ENCODE peak calls at places on chromosome 4, in six cellular contexts. L is left cardiac atrium, J is M059J, K is NT2/D1, C is cardiac muscle cell, Z is right cardiac atrium. E is an unnamed sample.

GRCh38 chr4:171924761-171925376 is 111.7 kb downstream of the GALNTL6 start:
- DNase-seq in Z (no peak), C (no peak), L (no peak), J (no peak), K (no peak), E (no peak)

GRCh38 chr4:24515698-24516097 is 68.7 kb downstream of the DHX15 start:
- DNase-seq in J (no peak), K (no peak), Z (no peak), L (no peak), C (no peak), E (no peak)

GRCh38 chr4:36064147-36064546 is 180.2 kb downstream of the ARAP2 start:
- DNase-seq in C (no peak), Z (no peak), J (no peak), L (no peak), K (peak; percentile 11), E (no peak)

GRCh38 chr4:128006592-128006991 is 41.4 kb downstream of the ABHD18 start:
- DNase-seq in K (no peak), L (no peak), Z (no peak), J (peak; percentile 36), C (no peak), E (no peak)

GRCh38 chr4:111454961-111455360 is 690.3 kb upstream of the FAM241A start:
- DNase-seq in Z (no peak), C (no peak), J (no peak), L (no peak), K (no peak), E (no peak)

GRCh38 chr4:824461-825062 is 1.4 kb downstream of the CPLX1 start:
- DNase-seq in K (no peak), Z (no peak), L (no peak), J (peak; percentile 29), C (no peak), E (no peak)

GRCh38 chr4:139654516-139654915 is 11.1 kb upstream of the MGST2 start:
- DNase-seq in Z (no peak), J (no peak), L (no peak), C (no peak), K (no peak), E (no peak)

GRCh38 chr4:138749303-138749702 is 266.3 kb upstream of the NOCT start:
- DNase-seq in K (no peak), Z (no peak), J (peak; percentile 28), C (peak; percentile 64), L (no peak), E (no peak)

GRCh38 chr4:111074523-111075114 is 451.7 kb upstream of the PITX2 start:
- DNase-seq in C (no peak), J (no peak), L (no peak), K (no peak), Z (peak; percentile 14), E (no peak)

GRCh38 chr4:151730003-151730559 is 30.7 kb downstream of the GATB start:
- DNase-seq in L (no peak), J (peak; percentile 82), C (no peak), Z (no peak), K (no peak), E (no peak)

GRCh38 chr4:142663828-142664227 is 182.3 kb downstream of the INPP4B start:
- DNase-seq in L (no peak), Z (no peak), C (no peak), K (no peak), J (peak; percentile 3), E (no peak)

GRCh38 chr4:26839016-26839415 is 21.6 kb upstream of the STIM2 start:
- DNase-seq in L (no peak), K (no peak), J (no peak), C (no peak), Z (no peak), E (no peak)

GRCh38 chr4:25908491-25908901 is 5.5 kb upstream of the SMIM20 start:
- DNase-seq in J (peak; percentile 94), K (no peak), Z (no peak), C (no peak), L (no peak), E (peak; percentile 70)

GRCh38 chr4:100288811-100289529 is 98.7 kb upstream of the DDIT4L start:
- DNase-seq in L (no peak), Z (no peak), K (no peak), J (no peak), C (no peak), E (no peak)

GRCh38 chr4:188295899-188296298 is 156.7 kb downstream of the TRIML1 start:
- DNase-seq in Z (no peak), K (no peak), L (no peak), J (peak; percentile 52), C (no peak), E (no peak)

GRCh38 chr4:128384091-128384520 is 96.5 kb upstream of the PGRMC2 start:
- DNase-seq in J (peak; percentile 72), Z (no peak), L (no peak), C (no peak), K (no peak), E (no peak)

GRCh38 chr4:109298279-109299010 is 4.0 kb downstream of the COL25A1 start:
- DNase-seq in K (no peak), J (no peak), L (no peak), C (peak; percentile 20), Z (no peak), E (no peak)

GRCh38 chr4:47718691-47719090 is 119.2 kb downstream of the CORIN start:
- DNase-seq in J (no peak), L (no peak), C (no peak), K (no peak), Z (no peak), E (no peak)

GRCh38 chr4:126874533-126874932 is 758.2 kb upstream of the INTU start:
- DNase-seq in C (no peak), J (no peak), Z (peak; percentile 9), K (no peak), L (no peak), E (no peak)

GRCh38 chr4:23022032-23022431 is 329.3 kb downstream of the GBA3 start:
- DNase-seq in K (no peak), L (no peak), Z (peak; percentile 5), J (peak; percentile 92), C (no peak), E (no peak)

GRCh38 chr4:152283806-152284470 is 252.0 kb downstream of the FBXW7 start:
- DNase-seq in C (no peak), K (no peak), J (peak; percentile 46), L (no peak), Z (no peak), E (no peak)

GRCh38 chr4:77203380-77204197 is 46.6 kb downstream of the CCNG2 start:
- DNase-seq in C (peak; percentile 85), Z (peak; percentile 51), L (peak; percentile 41), K (peak; percentile 63), J (peak; percentile 68), E (peak; percentile 75)

GRCh38 chr4:38058186-38058585 is 98.0 kb downstream of the PTTG2 start:
- DNase-seq in C (no peak), L (no peak), Z (peak; percentile 24), J (no peak), K (no peak), E (no peak)

GRCh38 chr4:8849266-8850073 is 22.2 kb downstream of the HMX1 start:
- DNase-seq in L (peak; percentile 13), Z (no peak), J (no peak), C (no peak), K (no peak), E (no peak)

GRCh38 chr4:140971077-140971792 is 162.0 kb downstream of the RNF150 start:
- DNase-seq in L (no peak), J (no peak), C (no peak), K (no peak), Z (no peak), E (no peak)

GRCh38 chr4:67436742-67437141 is 108.6 kb downstream of the CENPC start:
- DNase-seq in J (no peak), L (no peak), Z (no peak), K (no peak), C (no peak), E (no peak)

GRCh38 chr4:125325733-125326132 is 11.0 kb downstream of the FAT4 start:
- DNase-seq in J (no peak), K (no peak), L (no peak), Z (no peak), C (no peak), E (no peak)

GRCh38 chr4:28373601-28374000 is 1513.0 kb downstream of the STIM2 start:
- DNase-seq in C (no peak), L (no peak), K (no peak), Z (no peak), J (peak; percentile 15), E (no peak)

GRCh38 chr4:148052448-148052847 is 320.6 kb downstream of the ARHGAP10 start:
- DNase-seq in L (no peak), K (no peak), C (no peak), J (no peak), Z (no peak), E (no peak)

GRCh38 chr4:99868126-99868596 is 26.1 kb downstream of the LAMTOR3 start:
- DNase-seq in L (no peak), K (peak; percentile 50), C (peak; percentile 3), J (peak; percentile 29), Z (no peak), E (no peak)

GRCh38 chr4:149676076-149676475 is 139.6 kb downstream of the IQCM start:
- DNase-seq in L (no peak), C (no peak), J (no peak), Z (no peak), K (no peak), E (no peak)

GRCh38 chr4:16082424-16083216 is 1.2 kb downstream of the PROM1 start:
- DNase-seq in L (peak; percentile 45), C (peak; percentile 88), J (peak; percentile 17), Z (peak; percentile 63), K (peak; percentile 91), E (no peak)

GRCh38 chr4:16225139-16225538 is 1.1 kb downstream of the TAPT1 start:
- DNase-seq in Z (no peak), K (no peak), L (no peak), J (peak; percentile 32), C (no peak), E (no peak)

GRCh38 chr4:67674098-67674497 is 26.9 kb downstream of the UBA6 start:
- DNase-seq in C (no peak), K (peak; percentile 3), L (no peak), Z (no peak), J (no peak), E (no peak)

GRCh38 chr4:1711055-1711905 is 839 bp downstream of the SLBP start:
- DNase-seq in K (no peak), J (peak; percentile 52), L (peak; percentile 63), Z (peak; percentile 80), C (peak; percentile 54), E (no peak)

GRCh38 chr4:93764647-93765246 is 63.8 kb upstream of the ATOH1 start:
- DNase-seq in C (peak; percentile 62), K (no peak), J (peak; percentile 36), Z (no peak), L (no peak), E (peak; percentile 70)

GRCh38 chr4:100746141-100746540 is 228.3 kb upstream of the EMCN start:
- DNase-seq in L (no peak), Z (no peak), J (no peak), K (no peak), C (no peak), E (no peak)

GRCh38 chr4:99411041-99411440 is 24.1 kb downstream of the ADH7 start:
- DNase-seq in K (no peak), Z (no peak), L (no peak), C (no peak), J (no peak), E (no peak)

GRCh38 chr4:176198316-176198903 is 3.0 kb upstream of the SPATA4 start:
- DNase-seq in Z (no peak), L (no peak), C (no peak), J (no peak), K (no peak), E (no peak)

GRCh38 chr4:136858911-136859310 is 673.4 kb downstream of the PCDH18 start:
- DNase-seq in Z (no peak), K (no peak), L (no peak), C (no peak), J (no peak), E (no peak)